ENCODE peak calls at places on chromosome 17, in five cellular contexts. L is pancreas; G is stimulated activated CD4-positive, alpha-beta T cell treated with anti-CD3 and anti-CD28 coated beads, TNF-alpha, amount 100 ng/mL, for 48 hours; X is NCI-H1092 treated with DMSO at 0.1 percent for 48 hours; V is KG1. B is an unnamed sample.

GRCh38 chr17:45431531-45432404 is 902 bp downstream of the ARHGAP27 start:
- DNase-seq in L (peak; percentile 60), G (peak; percentile 79), X (peak; percentile 22), V (peak; percentile 24), B (peak; percentile 62)

GRCh38 chr17:416293-417206 is 63.9 kb upstream of the RPH3AL start:
- DNase-seq in L (no peak), G (no peak), X (no peak), V (peak; percentile 2), B (no peak)

GRCh38 chr17:42918902-42919521 is 18.4 kb downstream of the G6PC1 start:
- DNase-seq in L (peak; percentile 53), G (no peak), X (peak; percentile 93), V (no peak), B (no peak)

GRCh38 chr17:2393184-2393953 is 7.5 kb downstream of the MNT start:
- DNase-seq in L (peak; percentile 88), G (peak; percentile 88), X (peak; percentile 67), V (peak; percentile 40), B (peak; percentile 19)

GRCh38 chr17:6796887-6797490 is 21.0 kb downstream of the FBXO39 start:
- DNase-seq in L (no peak), G (no peak), X (no peak), V (no peak), B (no peak)

GRCh38 chr17:72457712-72458111 is 336.9 kb downstream of the SOX9 start:
- DNase-seq in L (no peak), G (no peak), X (no peak), V (no peak), B (no peak)

GRCh38 chr17:50052822-50053653 is 2.9 kb upstream of the ITGA3 start:
- DNase-seq in L (peak; percentile 33), G (no peak), X (no peak), V (no peak), B (no peak)

GRCh38 chr17:4903051-4903818 is at the start of gene CHRNE:
- DNase-seq in L (peak; percentile 72), G (peak; percentile 78), X (peak; percentile 47), V (peak; percentile 10), B (peak; percentile 43)

GRCh38 chr17:76740329-76741118 is 2.6 kb downstream of the MFSD11 start:
- DNase-seq in L (no peak), G (no peak), X (no peak), V (no peak), B (no peak)

GRCh38 chr17:50298018-50298417 is 23.8 kb downstream of the TMEM92 start:
- DNase-seq in L (no peak), G (no peak), X (no peak), V (no peak), B (no peak)

GRCh38 chr17:8173056-8173870 is 2.9 kb downstream of the TMEM107 start:
- DNase-seq in L (peak; percentile 81), G (no peak), X (peak; percentile 91), V (peak; percentile 53), B (peak; percentile 83)

GRCh38 chr17:72373910-72374741 is 253.3 kb downstream of the SOX9 start:
- DNase-seq in L (no peak), G (no peak), X (peak; percentile 50), V (no peak), B (no peak)

GRCh38 chr17:80545499-80545826 is 825 bp downstream of the RPTOR start:
- DNase-seq in L (no peak), G (no peak), X (no peak), V (no peak), B (no peak)